ENCODE peak calls at places on chromosomes 7 and 10, in six cellular contexts. B, D, Y, W, P and J are unnamed samples.

GRCh38 chr10:110273474-110273873 is 31.2 kb downstream of the SMNDC1 start:
- DNase-seq in B (no peak), D (no peak), Y (peak), W (no peak), P (peak), J (peak)

GRCh38 chr7:33807779-33808482 is 97.4 kb upstream of the BMPER start:
- DNase-seq in B (no peak), D (no peak), Y (peak), W (peak), P (peak), J (peak)

GRCh38 chr10:122949296-122949695 is 4.7 kb downstream of the C10orf88 start:
- DNase-seq in B (no peak), D (no peak), Y (no peak), W (no peak), P (no peak), J (no peak)

GRCh38 chr7:151425670-151426075 is 14.3 kb downstream of the CRYGN start:
- DNase-seq in B (no peak), D (no peak), Y (no peak), W (no peak), P (peak), J (peak)

GRCh38 chr7:17422966-17423365 is 124.5 kb downstream of the AHR start:
- DNase-seq in B (no peak), D (no peak), Y (no peak), W (no peak), P (peak), J (no peak)

GRCh38 chr10:27890971-27891370 is 107.9 kb downstream of the ODAD2 start:
- DNase-seq in B (no peak), D (no peak), Y (no peak), W (no peak), P (no peak), J (no peak)

GRCh38 chr7:74000489-74001149 is 27.4 kb upstream of the ELN start:
- DNase-seq in B (no peak), D (no peak), Y (no peak), W (no peak), P (peak), J (peak)

GRCh38 chr7:120829487-120829886 is 28.5 kb downstream of the TSPAN12 start:
- DNase-seq in B (no peak), D (no peak), Y (no peak), W (no peak), P (no peak), J (no peak)

GRCh38 chr10:77737608-77738007 is 100.0 kb upstream of the KCNMA1 start:
- DNase-seq in B (no peak), D (no peak), Y (no peak), W (no peak), P (peak), J (peak)

GRCh38 chr10:104336829-104337526 is 1.3 kb downstream of the ITPRIP start:
- DNase-seq in B (no peak), D (peak), Y (peak), W (peak), P (peak), J (peak)

GRCh38 chr10:71468363-71469094 is 71.8 kb downstream of the CDH23 start:
- DNase-seq in B (no peak), D (no peak), Y (no peak), W (no peak), P (no peak), J (no peak)

GRCh38 chr7:33773053-33773452 is 132.3 kb upstream of the BMPER start:
- DNase-seq in B (no peak), D (no peak), Y (no peak), W (no peak), P (peak), J (peak)

GRCh38 chr10:86804805-86805204 is 48.4 kb downstream of the BMPR1A start:
- DNase-seq in B (no peak), D (no peak), Y (no peak), W (no peak), P (no peak), J (no peak)

GRCh38 chr7:82020076-82020475 is 250.2 kb upstream of the HGF start:
- DNase-seq in B (no peak), D (no peak), Y (peak), W (no peak), P (no peak), J (no peak)

GRCh38 chr7:30165590-30165989 is 30.8 kb downstream of the MTURN start:
- DNase-seq in B (no peak), D (no peak), Y (no peak), W (no peak), P (no peak), J (no peak)

GRCh38 chr7:148665211-148665610 is 33.5 kb upstream of the CUL1 start:
- DNase-seq in B (no peak), D (no peak), Y (no peak), W (no peak), P (no peak), J (peak)

GRCh38 chr10:14118953-14119352 is 211.8 kb downstream of the FRMD4A start:
- DNase-seq in B (peak), D (no peak), Y (no peak), W (no peak), P (no peak), J (no peak)

GRCh38 chr10:93852721-93853120 is 41.1 kb upstream of the SLC35G1 start:
- DNase-seq in B (no peak), D (peak), Y (peak), W (no peak), P (no peak), J (no peak)

GRCh38 chr7:2529161-2530075 is 9.8 kb downstream of the LFNG start:
- DNase-seq in B (peak), D (no peak), Y (peak), W (peak), P (peak), J (peak)

GRCh38 chr7:44305564-44306507 is 19.6 kb downstream of the CAMK2B start:
- DNase-seq in B (peak), D (no peak), Y (peak), W (peak), P (no peak), J (no peak)

GRCh38 chr7:123075838-123076462 is 80.5 kb upstream of the TAS2R16 start:
- DNase-seq in B (no peak), D (no peak), Y (no peak), W (no peak), P (no peak), J (no peak)

GRCh38 chr7:25624837-25625236 is 396.6 kb upstream of the NPVF start:
- DNase-seq in B (no peak), D (no peak), Y (no peak), W (no peak), P (peak), J (peak)

GRCh38 chr7:21253740-21254687 is 173.9 kb upstream of the SP4 start:
- DNase-seq in B (peak), D (peak), Y (peak), W (peak), P (peak), J (peak)

DNA sequence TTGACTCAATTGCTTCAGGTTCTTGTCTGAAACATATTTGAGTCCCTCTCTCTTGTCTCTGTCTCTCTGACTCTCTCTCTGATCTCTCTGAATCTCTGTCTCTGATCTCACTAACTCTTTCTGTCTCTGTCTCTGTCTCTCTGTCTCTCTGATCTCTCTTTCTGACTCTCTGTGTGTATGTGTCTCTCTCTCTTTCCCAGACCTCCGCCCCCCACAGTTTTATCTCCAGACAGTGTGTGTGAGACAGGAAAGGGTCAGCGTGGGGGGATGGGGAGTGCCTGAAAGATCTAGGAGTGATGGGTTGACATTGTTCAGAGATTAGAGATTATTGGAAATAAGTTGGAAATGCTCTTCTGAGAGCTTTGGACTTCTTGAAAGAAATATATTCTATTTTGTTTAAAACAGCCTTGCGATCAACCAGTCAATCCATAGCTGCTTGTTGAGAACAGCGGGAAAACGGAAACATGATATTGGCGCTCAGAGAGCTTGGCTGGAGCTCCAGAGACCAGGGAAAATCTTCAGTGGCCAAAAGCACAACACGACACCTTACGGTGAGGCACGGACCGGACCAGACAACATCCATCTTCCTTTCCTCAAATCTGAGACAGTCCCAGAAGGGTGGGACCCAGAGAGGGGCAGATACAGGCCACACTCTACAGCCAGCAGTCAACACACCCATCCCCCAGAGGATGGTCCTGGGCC is 35.5 kb downstream of the CALML3 start:
- DNase-seq in B (no peak), D (no peak), Y (no peak), W (no peak), P (no peak), J (no peak)
- H3K4me3 ChIP-seq in B (no peak), D (no peak), Y (no peak), W (no peak), P (no peak), J (no peak)

DNA sequence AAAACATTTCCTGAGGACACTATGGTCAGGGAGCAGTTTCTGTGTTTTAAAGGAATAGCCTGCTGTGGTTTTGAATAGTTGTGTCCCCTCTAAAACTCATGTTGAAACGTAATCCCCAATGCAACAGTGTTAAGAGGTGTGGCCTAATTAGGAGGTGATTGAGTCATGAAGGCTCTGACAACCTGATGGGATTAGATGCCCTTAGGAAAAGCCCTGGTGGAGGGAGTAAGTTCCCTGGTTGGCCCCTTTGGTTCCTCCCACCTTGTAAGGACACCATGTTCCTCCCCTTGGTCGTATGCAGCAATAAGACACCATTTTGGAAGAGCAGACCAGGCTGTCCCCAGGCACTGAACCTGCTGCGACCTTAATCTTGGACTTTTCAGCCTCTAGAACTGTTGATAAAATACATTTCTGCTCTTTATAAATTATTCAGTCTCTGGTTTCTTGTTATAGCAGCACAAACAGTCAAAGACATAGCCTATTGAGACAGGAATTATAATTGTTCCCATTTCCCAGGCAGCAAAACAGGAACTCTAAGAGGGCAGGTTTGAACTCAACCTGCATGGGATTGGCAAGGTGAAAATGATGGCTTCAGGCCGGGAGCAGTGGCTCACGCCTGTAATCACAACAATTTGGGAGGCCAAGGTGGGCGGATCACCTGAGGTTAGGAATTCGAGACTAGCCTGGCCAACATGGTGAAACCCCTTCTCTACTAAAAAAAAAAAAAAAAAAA is 20.5 kb upstream of the TNS3 start:
- DNase-seq in B (no peak), D (no peak), Y (no peak), W (no peak), P (no peak), J (peak)
- H3K4me3 ChIP-seq in B (no peak), D (no peak), Y (no peak), W (no peak), P (no peak), J (no peak)

GRCh38 chr7:20019757-20020432 is 197.3 kb downstream of the MACC1 start:
- DNase-seq in B (no peak), D (peak), Y (no peak), W (no peak), P (no peak), J (no peak)
- H3K4me3 ChIP-seq in B (no peak), D (no peak), Y (no peak), W (no peak), P (no peak), J (no peak)

GRCh38 chr7:15042285-15042684 is 139.7 kb upstream of the DGKB start:
- DNase-seq in B (no peak), D (no peak), Y (no peak), W (no peak), P (no peak), J (no peak)
- H3K4me3 ChIP-seq in B (no peak), D (no peak), Y (no peak), W (no peak), P (no peak), J (no peak)

DNA sequence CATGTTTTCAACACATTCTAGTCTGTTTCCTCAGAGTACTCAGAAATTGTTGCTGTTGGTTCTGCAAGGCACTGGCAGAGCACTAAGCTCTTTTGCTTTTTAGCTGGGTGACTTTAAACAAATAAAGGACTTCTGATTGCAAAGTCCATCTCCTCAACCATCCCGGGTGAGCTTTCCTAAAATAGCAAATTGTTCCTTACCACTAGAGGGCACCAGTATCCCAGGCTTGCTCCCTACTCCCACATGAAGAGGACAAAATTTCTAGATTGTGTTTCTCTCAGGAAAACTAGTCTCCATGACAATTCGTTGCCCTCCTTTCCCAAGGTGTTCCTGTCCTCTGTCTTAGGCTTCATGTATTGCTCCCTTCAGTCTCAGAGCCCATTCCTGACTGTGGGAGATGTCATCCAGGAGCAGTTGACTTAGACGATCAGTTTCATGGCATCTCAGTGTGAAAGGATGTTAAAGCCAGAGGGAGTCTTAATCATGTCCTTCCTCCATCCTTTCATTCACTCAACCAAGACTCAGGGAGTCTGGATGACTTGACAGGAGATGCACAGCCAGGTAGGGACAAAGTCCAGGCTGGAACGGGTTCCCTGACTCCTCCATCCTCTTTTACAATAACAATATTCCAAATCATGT is 23.8 kb downstream of the OPALIN start:
- DNase-seq in B (no peak), D (peak), Y (peak), W (peak), P (peak), J (peak)
- H3K4me3 ChIP-seq in B (no peak), D (no peak), Y (no peak), W (no peak), P (no peak), J (no peak)

GRCh38 chr10:106310596-106310995 is 853.9 kb downstream of the SORCS1 start:
- DNase-seq in B (no peak), D (no peak), Y (no peak), W (no peak), P (no peak), J (no peak)
- H3K4me3 ChIP-seq in B (no peak), D (no peak), Y (no peak), W (no peak), P (no peak), J (no peak)